ENCODE peak calls at places on chromosomes 7 and 10, in ten cellular contexts. C is T-cell; A is stimulated activated CD4-positive, alpha-beta T cell treated with anti-CD3 and anti-CD28 coated beads, Interleukin-1b, Interleukin-23, amount 100 ng/mL, for 24 hours; Z is T47D; B is SW480; F is ELR; V is amniotic epithelial cell; K is H4; E is GM03348; O is trophoblast cell. N is an unnamed sample.

GRCh38 chr10:112938808-112939482 is 11.1 kb upstream of the TCF7L2 start:
- DNase-seq in C (no peak), A (no peak), Z (no peak), B (no peak), F (no peak), V (peak; percentile 79), K (no peak), E (no peak), O (no peak), N (peak; percentile 63)

GRCh38 chr10:72186213-72186612 is 29.6 kb upstream of the ANAPC16 start:
- DNase-seq in C (no peak), A (no peak), Z (no peak), B (no peak), F (no peak), V (peak; percentile 93), K (no peak), E (peak; percentile 19), O (peak; percentile 55), N (no peak)

GRCh38 chr10:124299726-124300125 is 119.0 kb downstream of the OAT start:
- DNase-seq in C (no peak), A (no peak), Z (no peak), B (no peak), F (no peak), V (no peak), K (no peak), E (no peak), O (no peak), N (no peak)

GRCh38 chr7:100894860-100895700 is 608 bp downstream of the ACHE start:
- DNase-seq in C (peak; percentile 44), A (no peak), Z (no peak), B (no peak), F (peak; percentile 32), V (no peak), K (peak; percentile 9), E (peak; percentile 70), O (peak; percentile 39), N (peak; percentile 61)

GRCh38 chr7:55469271-55469681 is 103.0 kb downstream of the VOPP1 start:
- DNase-seq in C (peak; percentile 45), A (no peak), Z (no peak), B (no peak), F (no peak), V (no peak), K (no peak), E (no peak), O (no peak), N (peak; percentile 74)

GRCh38 chr10:100571069-100571817 is 35.5 kb downstream of the HIF1AN start:
- DNase-seq in C (no peak), A (no peak), Z (no peak), B (no peak), F (no peak), V (no peak), K (no peak), E (no peak), O (no peak), N (no peak)

GRCh38 chr10:71143170-71143569 is 69.2 kb upstream of the UNC5B start:
- DNase-seq in C (no peak), A (no peak), Z (no peak), B (no peak), F (no peak), V (no peak), K (no peak), E (no peak), O (no peak), N (no peak)

GRCh38 chr10:113414481-113414990 is 138.3 kb upstream of the HABP2 start:
- DNase-seq in C (no peak), A (no peak), Z (no peak), B (no peak), F (no peak), V (no peak), K (no peak), E (no peak), O (no peak), N (no peak)

GRCh38 chr10:95906675-95907453 is 911 bp upstream of the CC2D2B start:
- DNase-seq in C (peak; percentile 10), A (peak; percentile 28), Z (peak; percentile 77), B (peak; percentile 69), F (peak; percentile 73), V (peak; percentile 55), K (peak; percentile 52), E (peak; percentile 66), O (peak; percentile 68), N (peak; percentile 38)

GRCh38 chr7:158957921-158958471 is 101.6 kb downstream of the DYNC2I1 start:
- DNase-seq in C (peak; percentile 30), A (peak; percentile 25), Z (no peak), B (peak; percentile 90), F (no peak), V (no peak), K (no peak), E (no peak), O (no peak), N (no peak)

GRCh38 chr7:30894866-30895408 is 16.7 kb upstream of the AQP1 start:
- DNase-seq in C (no peak), A (no peak), Z (peak; percentile 23), B (no peak), F (no peak), V (peak; percentile 41), K (no peak), E (no peak), O (no peak), N (peak; percentile 26)

GRCh38 chr7:36473454-36474282 is 84.0 kb downstream of the ANLN start:
- DNase-seq in C (no peak), A (peak; percentile 26), Z (peak; percentile 77), B (peak; percentile 39), F (peak; percentile 72), V (peak; percentile 47), K (peak; percentile 82), E (peak; percentile 26), O (peak; percentile 75), N (peak; percentile 70)

GRCh38 chr10:60283397-60283796 is 106.3 kb downstream of the ANK3 start:
- DNase-seq in C (no peak), A (no peak), Z (no peak), B (no peak), F (peak; percentile 56), V (no peak), K (no peak), E (peak; percentile 10), O (no peak), N (no peak)

GRCh38 chr10:123967626-123968243 is 76.1 kb upstream of the CPXM2 start:
- DNase-seq in C (peak; percentile 21), A (peak; percentile 41), Z (peak; percentile 67), B (peak; percentile 45), F (peak; percentile 41), V (peak; percentile 13), K (peak; percentile 34), E (peak; percentile 92), O (peak; percentile 74), N (peak; percentile 48)

GRCh38 chr10:114473776-114474175 is 69.5 kb upstream of the AFAP1L2 start:
- DNase-seq in C (no peak), A (no peak), Z (no peak), B (no peak), F (no peak), V (no peak), K (no peak), E (no peak), O (no peak), N (no peak)

GRCh38 chr7:136523581-136523980 is 344.9 kb upstream of the CHRM2 start:
- DNase-seq in C (no peak), A (no peak), Z (no peak), B (no peak), F (peak; percentile 55), V (peak; percentile 40), K (no peak), E (peak; percentile 41), O (peak; percentile 3), N (no peak)

GRCh38 chr7:32164341-32164996 is 94.3 kb upstream of the PDE1C start:
- DNase-seq in C (no peak), A (no peak), Z (peak; percentile 92), B (peak; percentile 72), F (peak; percentile 83), V (peak; percentile 33), K (peak; percentile 82), E (peak; percentile 62), O (peak; percentile 46), N (peak; percentile 16)

GRCh38 chr7:149869867-149870266 is 3.9 kb upstream of the ATP6V0E2 start:
- DNase-seq in C (peak; percentile 41), A (no peak), Z (no peak), B (no peak), F (no peak), V (no peak), K (no peak), E (no peak), O (no peak), N (no peak)

GRCh38 chr10:3117486-3117885 is 50.1 kb downstream of the PFKP start:
- DNase-seq in C (no peak), A (no peak), Z (no peak), B (no peak), F (no peak), V (no peak), K (no peak), E (no peak), O (no peak), N (no peak)

GRCh38 chr7:2191026-2191425 is 41.7 kb downstream of the MAD1L1 start:
- DNase-seq in C (no peak), A (no peak), Z (no peak), B (no peak), F (no peak), V (no peak), K (no peak), E (no peak), O (peak; percentile 3), N (no peak)

GRCh38 chr10:117413928-117414618 is 38.8 kb upstream of the PDZD8 start:
- DNase-seq in C (no peak), A (no peak), Z (no peak), B (no peak), F (peak; percentile 78), V (peak; percentile 3), K (no peak), E (peak; percentile 41), O (no peak), N (no peak)

GRCh38 chr7:68009716-68010115 is 1013.1 kb downstream of the TYW1 start:
- DNase-seq in C (no peak), A (no peak), Z (no peak), B (no peak), F (no peak), V (no peak), K (no peak), E (no peak), O (no peak), N (no peak)

GRCh38 chr7:83267141-83267631 is 104.5 kb upstream of the PCLO start:
- DNase-seq in C (no peak), A (no peak), Z (peak; percentile 13), B (no peak), F (peak; percentile 46), V (peak; percentile 72), K (peak; percentile 74), E (no peak), O (no peak), N (no peak)

GRCh38 chr7:66301249-66301648 is 96.1 kb downstream of the TPST1 start:
- DNase-seq in C (no peak), A (no peak), Z (no peak), B (no peak), F (no peak), V (peak; percentile 77), K (no peak), E (no peak), O (no peak), N (no peak)

GRCh38 chr7:34939175-34939574 is 98.1 kb downstream of the DPY19L1 start:
- DNase-seq in C (no peak), A (no peak), Z (no peak), B (no peak), F (peak; percentile 96), V (peak; percentile 98), K (peak; percentile 36), E (no peak), O (no peak), N (no peak)

GRCh38 chr10:69130251-69130650 is 6.3 kb downstream of the VPS26A start:
- DNase-seq in C (no peak), A (no peak), Z (no peak), B (no peak), F (peak; percentile 41), V (peak; percentile 14), K (no peak), E (no peak), O (no peak), N (no peak)

GRCh38 chr7:80591654-80592053 is 46.8 kb upstream of the CD36 start:
- DNase-seq in C (no peak), A (no peak), Z (no peak), B (no peak), F (no peak), V (no peak), K (no peak), E (no peak), O (no peak), N (no peak)

GRCh38 chr10:96618648-96619047 is 31.8 kb upstream of the TM9SF3 start:
- DNase-seq in C (no peak), A (no peak), Z (peak; percentile 11), B (no peak), F (no peak), V (peak; percentile 67), K (no peak), E (peak; percentile 31), O (no peak), N (no peak)

N was measured in SJCRH30.